ENCODE peak calls at places on chromosomes 4 and X, in four cellular contexts. D is astrocyte, F is foreskin fibroblast, C is RWPE1. P is an unnamed sample.

GRCh38 chr4:19850909-19851308 is 400.8 kb upstream of the SLIT2 start:
- DNase-seq in D (peak; percentile 93), F (peak; percentile 85), C (peak; percentile 64), P (peak; percentile 94)

GRCh38 chrX:42094208-42094607 is 170.9 kb upstream of the CASK start:
- DNase-seq in D (peak; percentile 14), F (no peak), C (no peak), P (no peak)

GRCh38 chr4:88592600-88593448 is 544 bp downstream of the HERC3 start:
- DNase-seq in D (peak; percentile 70), F (peak; percentile 92), C (peak; percentile 86), P (peak; percentile 41)

GRCh38 chr4:152348670-152349069 is 187.2 kb downstream of the FBXW7 start:
- DNase-seq in D (no peak), F (no peak), C (no peak), P (no peak)

GRCh38 chrX:5595570-5595969 is 633.1 kb downstream of the NLGN4X start:
- DNase-seq in D (no peak), F (no peak), C (no peak), P (no peak)

GRCh38 chr4:174538123-174538875 is 16.0 kb upstream of the HPGD start:
- DNase-seq in D (no peak), F (no peak), C (no peak), P (no peak)

GRCh38 chr4:110160616-110161015 is 37.8 kb downstream of the ELOVL6 start:
- DNase-seq in D (no peak), F (no peak), C (no peak), P (no peak)

GRCh38 chrX:27883468-27884092 is 75.8 kb downstream of the MAGEB10 start:
- DNase-seq in D (peak; percentile 11), F (no peak), C (no peak), P (no peak)

GRCh38 chrX:130174051-130174704 is 2.4 kb downstream of the RAB33A start:
- DNase-seq in D (peak; percentile 66), F (peak; percentile 82), C (no peak), P (peak; percentile 78)

GRCh38 chr4:48129307-48130014 is 4.6 kb downstream of the TXK start:
- DNase-seq in D (no peak), F (peak; percentile 34), C (no peak), P (no peak)

GRCh38 chr4:157204634-157205244 is 15.8 kb upstream of the GRIA2 start:
- DNase-seq in D (no peak), F (peak; percentile 3), C (no peak), P (no peak)

GRCh38 chrX:24498181-24498580 is 33.1 kb downstream of the PDK3 start:
- DNase-seq in D (no peak), F (peak; percentile 16), C (no peak), P (peak; percentile 7)

GRCh38 chr4:184439856-184440592 is 34.3 kb downstream of the IRF2 start:
- DNase-seq in D (peak; percentile 63), F (peak; percentile 49), C (no peak), P (no peak)

GRCh38 chrX:78979789-78980464 is 34.7 kb downstream of the P2RY10 start:
- DNase-seq in D (no peak), F (peak; percentile 49), C (no peak), P (no peak)

GRCh38 chrX:9341305-9342201 is 123.3 kb upstream of the TBL1X start:
- DNase-seq in D (peak; percentile 22), F (peak; percentile 55), C (no peak), P (peak; percentile 51)

GRCh38 chrX:115266300-115266699 is 23.2 kb upstream of the LUZP4 start:
- DNase-seq in D (no peak), F (no peak), C (no peak), P (no peak)

GRCh38 chr4:145440292-145441007 is 41.2 kb upstream of the SMAD1 start:
- DNase-seq in D (no peak), F (peak; percentile 3), C (no peak), P (no peak)

GRCh38 chr4:146981651-146982050 is 36.0 kb upstream of the TTC29 start:
- DNase-seq in D (peak; percentile 22), F (peak; percentile 18), C (no peak), P (peak; percentile 48)

GRCh38 chrX:20487227-20487626 is 220.5 kb upstream of the RPS6KA3 start:
- DNase-seq in D (peak; percentile 33), F (peak; percentile 56), C (peak; percentile 20), P (peak; percentile 52)

GRCh38 chrX:119529355-119530276 is 35.6 kb downstream of the STEEP1 start:
- DNase-seq in D (no peak), F (peak; percentile 7), C (no peak), P (no peak)

GRCh38 chr4:1029536-1029935 is 18.1 kb downstream of the FGFRL1 start:
- DNase-seq in D (no peak), F (no peak), C (no peak), P (no peak)

GRCh38 chr4:1029957-1030520 is 18.6 kb downstream of the FGFRL1 start:
- DNase-seq in D (no peak), F (no peak), C (no peak), P (no peak)

GRCh38 chr4:1027219-1027915 is 15.9 kb downstream of the FGFRL1 start:
- DNase-seq in D (no peak), F (no peak), C (no peak), P (no peak)

GRCh38 chr4:1027916-1028240 is 16.5 kb downstream of the FGFRL1 start:
- DNase-seq in D (no peak), F (peak; percentile 51), C (no peak), P (no peak)

DNA sequence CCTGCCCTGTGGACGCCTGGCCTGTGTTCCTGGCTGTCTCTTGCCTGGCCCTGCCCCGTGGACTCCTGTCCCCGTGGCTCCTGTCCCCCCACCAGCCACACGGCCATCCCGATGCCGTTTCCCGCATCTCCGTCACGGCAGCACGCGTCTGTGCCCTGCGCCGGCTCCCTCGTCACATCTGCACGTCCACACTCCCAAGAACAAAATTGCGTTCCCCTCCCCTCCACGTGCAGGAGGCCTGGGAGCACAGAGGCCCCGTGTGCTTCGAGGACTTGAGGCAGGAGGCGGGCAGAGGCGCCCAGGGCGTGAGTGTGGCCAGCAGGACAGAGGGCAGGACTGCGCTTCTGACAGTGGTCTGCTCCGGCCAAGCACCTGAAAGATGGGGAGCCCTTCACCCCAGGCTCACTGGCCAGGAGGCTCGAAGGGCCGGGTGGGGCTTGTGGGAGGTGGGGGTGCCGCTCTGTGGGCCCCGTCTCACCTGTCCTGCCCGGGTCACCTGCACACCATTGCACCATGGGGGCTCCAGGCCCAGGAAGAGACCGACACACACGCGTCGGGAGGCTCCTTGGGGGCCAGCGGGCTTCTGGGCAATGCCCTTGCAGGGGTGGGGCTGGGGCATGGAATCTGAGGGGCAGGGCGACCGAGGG is 17.3 kb downstream of the FGFRL1 start:
- DNase-seq in D (no peak), F (no peak), C (no peak), P (no peak)
- TF ChIP-seq CTCF in D (no peak), F (no peak), C (no peak), P (no peak)

GRCh38 chrX:29090811-29091210 is 503.6 kb downstream of the IL1RAPL1 start:
- DNase-seq in D (peak; percentile 4), F (peak; percentile 2), C (no peak), P (no peak)
- TF ChIP-seq CTCF in D (peak; percentile 31), F (no peak), C (peak; percentile 19), P (no peak)

DNA sequence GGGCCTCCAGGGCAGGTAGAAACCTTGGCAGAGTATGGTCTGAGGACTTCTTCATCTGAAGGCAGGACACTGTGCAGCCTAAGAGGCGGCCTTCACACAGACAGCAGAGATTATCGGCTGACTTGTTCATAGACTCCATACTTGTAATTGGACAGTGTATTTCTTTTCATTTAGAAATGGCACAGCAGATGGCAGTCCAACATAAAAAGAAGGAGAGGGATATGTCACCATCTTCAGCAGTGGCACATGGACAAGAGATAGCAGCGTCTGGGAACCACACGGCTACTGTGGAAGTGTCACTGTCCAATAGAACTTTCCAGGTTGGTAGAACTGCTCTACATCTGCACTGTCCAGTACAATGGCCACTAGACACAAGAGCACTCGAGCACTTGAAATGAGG is 21.7 kb upstream of the GEMIN8 start:
- DNase-seq in D (no peak), F (peak; percentile 6), C (no peak), P (no peak)
- TF ChIP-seq CTCF in D (no peak), F (no peak), C (no peak), P (no peak)

GRCh38 chr4:161525121-161525520 is 638.7 kb downstream of the FSTL5 start:
- DNase-seq in D (no peak), F (no peak), C (no peak), P (no peak)
- TF ChIP-seq CTCF in D (no peak), F (no peak), C (no peak), P (no peak)

GRCh38 chr4:15197005-15197404 is 194.7 kb downstream of the CPEB2 start:
- DNase-seq in D (peak; percentile 8), F (peak; percentile 52), C (peak; percentile 5), P (peak; percentile 22)
- TF ChIP-seq CTCF in D (peak; percentile 17), F (peak; percentile 47), C (no peak), P (peak; percentile 65)

GRCh38 chr4:103100691-103101090 is 1.1 kb upstream of the BDH2 start:
- DNase-seq in D (no peak), F (peak; percentile 10), C (no peak), P (no peak)

GRCh38 chr4:103098746-103099421 is 750 bp downstream of the BDH2 start:
- DNase-seq in D (no peak), F (peak; percentile 42), C (no peak), P (no peak)

GRCh38 chr4:103097112-103097511 is 2.5 kb downstream of the BDH2 start:
- DNase-seq in D (no peak), F (no peak), C (no peak), P (no peak)

GRCh38 chr4:103098331-103098730 is 1.3 kb downstream of the BDH2 start:
- DNase-seq in D (no peak), F (peak; percentile 27), C (no peak), P (no peak)

DNA sequence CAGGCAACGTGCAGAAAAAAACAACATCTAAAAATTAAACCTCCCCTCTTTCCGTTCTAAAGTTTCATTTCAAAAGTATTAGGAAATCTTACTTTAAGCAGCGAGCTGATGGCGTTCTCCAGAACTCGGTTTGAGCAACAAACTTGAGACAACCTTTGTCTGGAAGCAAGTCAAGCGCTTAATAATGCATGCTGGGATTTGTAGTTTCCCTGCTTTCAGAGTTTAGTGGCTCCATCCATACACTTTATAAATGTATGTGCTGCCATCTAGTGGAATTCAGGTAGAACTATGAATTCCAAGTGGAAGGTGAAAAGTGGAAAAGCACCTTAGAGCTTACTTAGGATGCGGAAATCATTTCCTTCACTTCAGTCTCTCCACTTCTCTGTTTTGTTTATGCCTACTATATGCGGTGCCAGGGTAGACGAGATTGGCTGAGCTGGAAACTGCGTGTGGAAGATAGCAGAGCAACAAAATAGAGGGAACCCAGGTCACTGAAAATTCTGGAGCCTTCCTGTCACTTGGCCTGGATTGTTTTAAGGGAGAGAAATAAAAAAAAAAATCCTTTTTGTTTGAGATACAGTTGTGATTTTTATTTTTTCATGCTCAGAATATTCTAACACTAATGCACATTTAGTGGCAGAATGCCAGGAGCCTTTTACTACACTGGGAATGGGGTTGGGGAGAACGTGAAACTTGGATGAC is at the start of gene BDH2:
- DNase-seq in D (peak; percentile 92), F (peak; percentile 94), C (peak; percentile 88), P (peak; percentile 96)
- TF ChIP-seq CTCF in D (peak; percentile 73), F (peak; percentile 54), C (peak; percentile 68), P (peak; percentile 91)

GRCh38 chr4:114057746-114058145 is 78.3 kb upstream of the ARSJ start:
- DNase-seq in D (no peak), F (no peak), C (peak; percentile 60), P (no peak)
- TF ChIP-seq CTCF in D (no peak), F (no peak), C (no peak), P (no peak)

P was measured in HFFc6.